ENCODE peak calls at places on chromosomes 3 and 15, in nine cellular contexts. One of them, this sample, is unnamed.
A peak's percentile ranks its signal among the peaks of the same experiment; 100 is the strongest.

GRCh38 chr3:134334231-134334900 is 39.9 kb downstream of the AMOTL2 start:
- DNase-seq in heart left ventricle: no peak
- DNase-seq in RWPE1: no peak
- DNase-seq in B cell: no peak
- DNase-seq in CD4-positive, alpha-beta T cell: no peak
- DNase-seq in AG09309: no peak
- DNase-seq in CD14-positive monocyte: no peak
- DNase-seq in HCT116: no peak
- DNase-seq in H1: no peak
- DNase-seq in this sample: no peak

GRCh38 chr3:40624189-40624754 is 99.5 kb downstream of the ZNF621 start:
- DNase-seq in heart left ventricle: no peak
- DNase-seq in RWPE1: no peak
- DNase-seq in B cell: no peak
- DNase-seq in CD4-positive, alpha-beta T cell: no peak
- DNase-seq in AG09309: no peak
- DNase-seq in CD14-positive monocyte: no peak
- DNase-seq in HCT116: no peak
- DNase-seq in H1: no peak
- DNase-seq in this sample: no peak

GRCh38 chr3:72288955-72289707 is 504.2 kb upstream of the PROK2 start:
- DNase-seq in heart left ventricle: no peak
- DNase-seq in RWPE1: no peak
- DNase-seq in B cell: no peak
- DNase-seq in CD4-positive, alpha-beta T cell: no peak
- DNase-seq in AG09309: peak; percentile 47
- DNase-seq in CD14-positive monocyte: no peak
- DNase-seq in HCT116: no peak
- DNase-seq in H1: no peak
- DNase-seq in this sample: no peak

GRCh38 chr3:103672346-103672745 is 1237.5 kb downstream of the ZPLD1 start:
- DNase-seq in heart left ventricle: no peak
- DNase-seq in RWPE1: peak; percentile 3
- DNase-seq in B cell: no peak
- DNase-seq in CD4-positive, alpha-beta T cell: no peak
- DNase-seq in AG09309: no peak
- DNase-seq in CD14-positive monocyte: no peak
- DNase-seq in HCT116: no peak
- DNase-seq in H1: no peak
- DNase-seq in this sample: no peak

GRCh38 chr3:71991681-71992080 is 206.7 kb upstream of the PROK2 start:
- DNase-seq in heart left ventricle: no peak
- DNase-seq in RWPE1: no peak
- DNase-seq in B cell: no peak
- DNase-seq in CD4-positive, alpha-beta T cell: no peak
- DNase-seq in AG09309: no peak
- DNase-seq in CD14-positive monocyte: no peak
- DNase-seq in HCT116: no peak
- DNase-seq in H1: no peak
- DNase-seq in this sample: no peak

GRCh38 chr3:177547953-177548352 is 350.7 kb upstream of the TBL1XR1 start:
- DNase-seq in heart left ventricle: no peak
- DNase-seq in RWPE1: no peak
- DNase-seq in B cell: no peak
- DNase-seq in CD4-positive, alpha-beta T cell: no peak
- DNase-seq in AG09309: no peak
- DNase-seq in CD14-positive monocyte: no peak
- DNase-seq in HCT116: no peak
- DNase-seq in H1: no peak
- DNase-seq in this sample: no peak

GRCh38 chr15:34079904-34080303 is 21.8 kb downstream of the EMC7 start:
- DNase-seq in heart left ventricle: no peak
- DNase-seq in RWPE1: no peak
- DNase-seq in B cell: no peak
- DNase-seq in CD4-positive, alpha-beta T cell: no peak
- DNase-seq in AG09309: no peak
- DNase-seq in CD14-positive monocyte: no peak
- DNase-seq in HCT116: no peak
- DNase-seq in H1: no peak
- DNase-seq in this sample: no peak

GRCh38 chr15:47027322-47027946 is 689.9 kb upstream of the SEMA6D start:
- DNase-seq in heart left ventricle: no peak
- DNase-seq in RWPE1: no peak
- DNase-seq in B cell: no peak
- DNase-seq in CD4-positive, alpha-beta T cell: no peak
- DNase-seq in AG09309: no peak
- DNase-seq in CD14-positive monocyte: no peak
- DNase-seq in HCT116: no peak
- DNase-seq in H1: no peak
- DNase-seq in this sample: no peak

GRCh38 chr3:56855856-56856538 is 54.2 kb upstream of the ARHGEF3 start:
- DNase-seq in heart left ventricle: no peak
- DNase-seq in RWPE1: no peak
- DNase-seq in B cell: no peak
- DNase-seq in CD4-positive, alpha-beta T cell: peak; percentile 14
- DNase-seq in AG09309: no peak
- DNase-seq in CD14-positive monocyte: no peak
- DNase-seq in HCT116: no peak
- DNase-seq in H1: peak; percentile 25
- DNase-seq in this sample: no peak

GRCh38 chr3:18591120-18591519 is 166.0 kb upstream of the SATB1 start:
- DNase-seq in heart left ventricle: no peak
- DNase-seq in RWPE1: no peak
- DNase-seq in B cell: no peak
- DNase-seq in CD4-positive, alpha-beta T cell: no peak
- DNase-seq in AG09309: no peak
- DNase-seq in CD14-positive monocyte: no peak
- DNase-seq in HCT116: no peak
- DNase-seq in H1: no peak
- DNase-seq in this sample: no peak

GRCh38 chr15:31223478-31224350 is 102.9 kb upstream of the KLF13 start:
- DNase-seq in heart left ventricle: no peak
- DNase-seq in RWPE1: no peak
- DNase-seq in B cell: no peak
- DNase-seq in CD4-positive, alpha-beta T cell: no peak
- DNase-seq in AG09309: no peak
- DNase-seq in CD14-positive monocyte: no peak
- DNase-seq in HCT116: no peak
- DNase-seq in H1: no peak
- DNase-seq in this sample: no peak

GRCh38 chr3:61729235-61729634 is 167.9 kb downstream of the PTPRG start:
- DNase-seq in heart left ventricle: no peak
- DNase-seq in RWPE1: no peak
- DNase-seq in B cell: no peak
- DNase-seq in CD4-positive, alpha-beta T cell: no peak
- DNase-seq in AG09309: no peak
- DNase-seq in CD14-positive monocyte: no peak
- DNase-seq in HCT116: no peak
- DNase-seq in H1: no peak
- DNase-seq in this sample: no peak

GRCh38 chr3:128878556-128879124 is 780 bp upstream of the ACAD9 start:
- DNase-seq in heart left ventricle: no peak
- DNase-seq in RWPE1: peak; percentile 57
- DNase-seq in B cell: no peak
- DNase-seq in CD4-positive, alpha-beta T cell: no peak
- DNase-seq in AG09309: peak; percentile 21
- DNase-seq in CD14-positive monocyte: no peak
- DNase-seq in HCT116: no peak
- DNase-seq in H1: no peak
- DNase-seq in this sample: no peak

GRCh38 chr15:38864827-38865604 is 300.4 kb upstream of the RASGRP1 start:
- DNase-seq in heart left ventricle: no peak
- DNase-seq in RWPE1: no peak
- DNase-seq in B cell: no peak
- DNase-seq in CD4-positive, alpha-beta T cell: no peak
- DNase-seq in AG09309: peak; percentile 98
- DNase-seq in CD14-positive monocyte: no peak
- DNase-seq in HCT116: no peak
- DNase-seq in H1: no peak
- DNase-seq in this sample: no peak

GRCh38 chr15:31278056-31278445 is 48.6 kb upstream of the KLF13 start:
- DNase-seq in heart left ventricle: no peak
- DNase-seq in RWPE1: no peak
- DNase-seq in B cell: peak; percentile 26
- DNase-seq in CD4-positive, alpha-beta T cell: no peak
- DNase-seq in AG09309: no peak
- DNase-seq in CD14-positive monocyte: no peak
- DNase-seq in HCT116: no peak
- DNase-seq in H1: no peak
- DNase-seq in this sample: no peak

GRCh38 chr15:27412413-27412812 is 441.4 kb downstream of the GABRG3 start:
- DNase-seq in heart left ventricle: no peak
- DNase-seq in RWPE1: no peak
- DNase-seq in B cell: no peak
- DNase-seq in CD4-positive, alpha-beta T cell: no peak
- DNase-seq in AG09309: no peak
- DNase-seq in CD14-positive monocyte: no peak
- DNase-seq in HCT116: no peak
- DNase-seq in H1: no peak
- DNase-seq in this sample: no peak

GRCh38 chr3:62332771-62333381 is 40.5 kb downstream of the FEZF2 start:
- DNase-seq in heart left ventricle: no peak
- DNase-seq in RWPE1: no peak
- DNase-seq in B cell: no peak
- DNase-seq in CD4-positive, alpha-beta T cell: no peak
- DNase-seq in AG09309: no peak
- DNase-seq in CD14-positive monocyte: no peak
- DNase-seq in HCT116: peak; percentile 2
- DNase-seq in H1: no peak
- DNase-seq in this sample: no peak

GRCh38 chr3:162738778-162739177 is 1242.2 kb downstream of the OTOL1 start:
- DNase-seq in heart left ventricle: no peak
- DNase-seq in RWPE1: no peak
- DNase-seq in B cell: no peak
- DNase-seq in CD4-positive, alpha-beta T cell: no peak
- DNase-seq in AG09309: no peak
- DNase-seq in CD14-positive monocyte: no peak
- DNase-seq in HCT116: no peak
- DNase-seq in H1: no peak
- DNase-seq in this sample: no peak

DNA sequence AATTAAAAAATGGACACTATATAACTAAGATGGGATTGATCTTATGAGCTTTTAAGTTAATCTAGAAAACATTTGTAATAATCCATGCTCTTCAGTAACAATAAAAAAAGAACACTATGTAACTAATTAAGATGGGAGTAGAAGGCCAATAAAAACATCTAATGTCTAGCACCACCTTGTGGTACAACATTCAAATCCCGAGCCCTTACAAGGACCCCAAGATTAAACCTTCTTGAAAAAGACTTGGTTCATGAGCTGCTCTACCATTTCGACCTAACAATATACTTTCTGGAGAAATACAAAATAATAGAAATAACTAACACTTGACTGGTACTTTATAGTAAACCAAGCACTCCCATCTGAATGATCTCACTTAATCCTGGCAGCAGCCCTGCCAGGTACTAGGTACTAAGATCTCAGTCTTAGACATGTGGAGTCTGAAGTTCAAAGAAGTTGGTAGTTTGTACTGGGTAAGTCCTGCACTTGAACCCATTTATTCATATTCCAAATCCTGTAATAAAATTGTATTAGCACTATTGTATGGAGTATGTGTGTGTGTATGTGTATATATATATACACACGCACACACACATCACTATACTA is 21.8 kb downstream of the METTL6 start:
- DNase-seq in heart left ventricle: no peak
- DNase-seq in RWPE1: peak; percentile 32
- DNase-seq in B cell: no peak
- DNase-seq in CD4-positive, alpha-beta T cell: no peak
- DNase-seq in AG09309: peak; percentile 27
- DNase-seq in CD14-positive monocyte: no peak
- DNase-seq in HCT116: peak; percentile 48
- DNase-seq in H1: no peak
- DNase-seq in this sample: peak; percentile 50
- TF ChIP-seq CTCF in heart left ventricle: peak; percentile 74
- TF ChIP-seq CTCF in RWPE1: peak; percentile 51
- TF ChIP-seq CTCF in B cell: peak; percentile 84
- TF ChIP-seq CTCF in CD4-positive, alpha-beta T cell: peak; percentile 63
- TF ChIP-seq CTCF in AG09309: peak; percentile 53
- TF ChIP-seq CTCF in CD14-positive monocyte: peak; percentile 55
- TF ChIP-seq CTCF in HCT116: peak; percentile 69
- TF ChIP-seq CTCF in H1: peak; percentile 58
- TF ChIP-seq CTCF in this sample: peak; percentile 43

GRCh38 chr3:188929138-188929537 is 242.6 kb upstream of the TPRG1 start:
- DNase-seq in heart left ventricle: no peak
- DNase-seq in RWPE1: no peak
- DNase-seq in B cell: no peak
- DNase-seq in CD4-positive, alpha-beta T cell: no peak
- DNase-seq in AG09309: no peak
- DNase-seq in CD14-positive monocyte: no peak
- DNase-seq in HCT116: no peak
- DNase-seq in H1: no peak
- DNase-seq in this sample: no peak
- TF ChIP-seq CTCF in heart left ventricle: peak; percentile 38
- TF ChIP-seq CTCF in RWPE1: no peak
- TF ChIP-seq CTCF in B cell: no peak
- TF ChIP-seq CTCF in CD4-positive, alpha-beta T cell: no peak
- TF ChIP-seq CTCF in AG09309: peak; percentile 36
- TF ChIP-seq CTCF in CD14-positive monocyte: no peak
- TF ChIP-seq CTCF in HCT116: peak; percentile 44
- TF ChIP-seq CTCF in H1: peak; percentile 46
- TF ChIP-seq CTCF in this sample: no peak

DNA sequence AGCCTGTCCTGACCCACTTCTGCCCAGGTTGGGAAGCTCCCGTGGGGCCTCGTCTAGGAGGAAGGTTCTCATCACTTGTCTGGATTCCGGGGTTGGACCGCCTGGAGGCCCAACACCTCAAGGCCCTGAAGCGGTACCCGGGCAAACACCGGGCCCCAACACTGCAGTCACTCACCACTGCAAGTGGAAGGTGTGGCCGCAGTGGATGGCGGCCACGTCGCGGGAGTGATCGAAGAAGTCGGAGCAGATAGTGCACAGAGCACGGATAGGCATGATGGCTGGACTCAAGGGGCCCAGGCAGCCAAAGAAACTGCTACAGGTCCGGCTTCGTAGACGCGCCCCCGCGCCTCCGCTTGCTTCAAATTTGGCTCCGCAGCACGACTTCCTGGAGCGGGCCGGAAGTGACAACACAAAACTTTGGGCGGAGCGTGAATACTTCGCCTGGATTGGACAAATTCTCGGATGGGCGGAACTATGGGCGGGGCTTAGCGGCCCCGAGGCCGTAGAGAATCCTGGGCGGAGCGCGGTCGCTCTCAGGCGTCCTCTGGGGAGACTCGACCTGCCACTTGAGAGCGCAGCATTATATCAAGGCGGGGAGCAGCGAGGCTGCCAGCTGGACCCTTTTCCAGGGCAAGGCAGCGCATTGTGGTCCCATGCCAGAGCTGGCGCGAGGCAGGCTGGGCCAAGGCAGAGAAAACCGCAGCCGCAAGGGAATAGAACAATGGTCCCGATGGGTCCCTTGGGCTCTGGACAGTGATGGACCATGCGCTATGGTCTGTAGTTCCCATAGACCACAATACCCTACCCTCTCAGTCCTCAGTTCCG is at the start of gene TRAIP:
- DNase-seq in heart left ventricle: peak; percentile 95
- DNase-seq in RWPE1: peak; percentile 97
- DNase-seq in B cell: peak; percentile 95
- DNase-seq in CD4-positive, alpha-beta T cell: peak; percentile 92
- DNase-seq in AG09309: peak; percentile 55
- DNase-seq in CD14-positive monocyte: peak; percentile 87
- DNase-seq in HCT116: peak; percentile 88
- DNase-seq in H1: peak; percentile 83
- DNase-seq in this sample: peak; percentile 83
- TF ChIP-seq CTCF in heart left ventricle: no peak
- TF ChIP-seq CTCF in RWPE1: no peak
- TF ChIP-seq CTCF in B cell: no peak
- TF ChIP-seq CTCF in CD4-positive, alpha-beta T cell: no peak
- TF ChIP-seq CTCF in AG09309: no peak
- TF ChIP-seq CTCF in CD14-positive monocyte: no peak
- TF ChIP-seq CTCF in HCT116: no peak
- TF ChIP-seq CTCF in H1: no peak
- TF ChIP-seq CTCF in this sample: no peak

GRCh38 chr3:95407709-95408463 is 1345.0 kb downstream of the NSUN3 start:
- DNase-seq in heart left ventricle: no peak
- DNase-seq in RWPE1: no peak
- DNase-seq in B cell: no peak
- DNase-seq in CD4-positive, alpha-beta T cell: no peak
- DNase-seq in AG09309: no peak
- DNase-seq in CD14-positive monocyte: no peak
- DNase-seq in HCT116: no peak
- DNase-seq in H1: peak; percentile 41
- DNase-seq in this sample: no peak
- TF ChIP-seq CTCF in heart left ventricle: no peak
- TF ChIP-seq CTCF in RWPE1: no peak
- TF ChIP-seq CTCF in B cell: no peak
- TF ChIP-seq CTCF in CD4-positive, alpha-beta T cell: no peak
- TF ChIP-seq CTCF in AG09309: no peak
- TF ChIP-seq CTCF in CD14-positive monocyte: no peak
- TF ChIP-seq CTCF in HCT116: no peak
- TF ChIP-seq CTCF in H1: no peak
- TF ChIP-seq CTCF in this sample: no peak

This sample was measured in GM12864.